ENCODE peak calls at places on chromosomes 13 and 19, in five cellular contexts. One of them, this sample, is unnamed.

GRCh38 chr13:44685641-44686040 is 109.5 kb upstream of the TSC22D1 start:
- DNase-seq in T-helper 2 cell: no peak
- DNase-seq in OCI-M1: no peak
- DNase-seq in hypothalamus: no peak
- DNase-seq in DMS 273 treated with DMSO at 0.1 percent for 48 hours: no peak
- DNase-seq in this sample: no peak

GRCh38 chr19:32819415-32820400 is 49.9 kb downstream of the SLC7A9 start:
- DNase-seq in T-helper 2 cell: no peak
- DNase-seq in OCI-M1: no peak
- DNase-seq in hypothalamus: no peak
- DNase-seq in DMS 273 treated with DMSO at 0.1 percent for 48 hours: no peak
- DNase-seq in this sample: no peak

GRCh38 chr19:45931055-45931454 is 16.5 kb upstream of the NANOS2 start:
- DNase-seq in hypothalamus: no peak
- DNase-seq in DMS 273 treated with DMSO at 0.1 percent for 48 hours: no peak
- DNase-seq in T-helper 2 cell: no peak
- DNase-seq in OCI-M1: no peak
- DNase-seq in this sample: no peak

GRCh38 chr19:1956868-1957492 is 16.0 kb downstream of the CSNK1G2 start:
- DNase-seq in OCI-M1: no peak
- DNase-seq in T-helper 2 cell: no peak
- DNase-seq in DMS 273 treated with DMSO at 0.1 percent for 48 hours: no peak
- DNase-seq in hypothalamus: peak; percentile 28
- DNase-seq in this sample: no peak

GRCh38 chr19:33168528-33168927 is 25.6 kb upstream of the LRP3 start:
- DNase-seq in OCI-M1: no peak
- DNase-seq in DMS 273 treated with DMSO at 0.1 percent for 48 hours: no peak
- DNase-seq in hypothalamus: no peak
- DNase-seq in T-helper 2 cell: no peak
- DNase-seq in this sample: no peak

GRCh38 chr13:32248789-32249188 is 66.4 kb downstream of the ZAR1L start:
- DNase-seq in hypothalamus: no peak
- DNase-seq in T-helper 2 cell: no peak
- DNase-seq in OCI-M1: no peak
- DNase-seq in DMS 273 treated with DMSO at 0.1 percent for 48 hours: no peak
- DNase-seq in this sample: no peak

GRCh38 chr19:5665781-5666513 is 14.4 kb downstream of the MICOS13 start:
- DNase-seq in T-helper 2 cell: no peak
- DNase-seq in hypothalamus: no peak
- DNase-seq in DMS 273 treated with DMSO at 0.1 percent for 48 hours: no peak
- DNase-seq in OCI-M1: no peak
- DNase-seq in this sample: no peak

GRCh38 chr13:46496086-46496485 is 56.9 kb upstream of the LRCH1 start:
- DNase-seq in DMS 273 treated with DMSO at 0.1 percent for 48 hours: no peak
- DNase-seq in OCI-M1: no peak
- DNase-seq in hypothalamus: no peak
- DNase-seq in T-helper 2 cell: no peak
- DNase-seq in this sample: no peak

GRCh38 chr19:47241919-47242644 is 11.1 kb upstream of the BBC3 start:
- DNase-seq in T-helper 2 cell: no peak
- DNase-seq in hypothalamus: no peak
- DNase-seq in OCI-M1: no peak
- DNase-seq in DMS 273 treated with DMSO at 0.1 percent for 48 hours: no peak
- DNase-seq in this sample: no peak

GRCh38 chr13:26718146-26718545 is 42.4 kb downstream of the GPR12 start:
- DNase-seq in OCI-M1: no peak
- DNase-seq in DMS 273 treated with DMSO at 0.1 percent for 48 hours: no peak
- DNase-seq in hypothalamus: no peak
- DNase-seq in T-helper 2 cell: no peak
- DNase-seq in this sample: no peak

GRCh38 chr13:23985846-23986245 is 88.5 kb upstream of the C1QTNF9B start:
- DNase-seq in OCI-M1: no peak
- DNase-seq in hypothalamus: no peak
- DNase-seq in DMS 273 treated with DMSO at 0.1 percent for 48 hours: peak; percentile 69
- DNase-seq in T-helper 2 cell: no peak
- DNase-seq in this sample: no peak

GRCh38 chr19:46976845-46977320 is 42.8 kb upstream of the NPAS1 start:
- DNase-seq in DMS 273 treated with DMSO at 0.1 percent for 48 hours: no peak
- DNase-seq in T-helper 2 cell: no peak
- DNase-seq in OCI-M1: peak; percentile 70
- DNase-seq in hypothalamus: no peak
- DNase-seq in this sample: no peak

GRCh38 chr19:44708940-44709339 is 10.0 kb downstream of the CEACAM16 start:
- DNase-seq in OCI-M1: no peak
- DNase-seq in hypothalamus: no peak
- DNase-seq in DMS 273 treated with DMSO at 0.1 percent for 48 hours: no peak
- DNase-seq in T-helper 2 cell: no peak
- DNase-seq in this sample: no peak

GRCh38 chr19:6765738-6766356 is 1.4 kb downstream of the SH2D3A start:
- DNase-seq in DMS 273 treated with DMSO at 0.1 percent for 48 hours: no peak
- DNase-seq in T-helper 2 cell: no peak
- DNase-seq in OCI-M1: no peak
- DNase-seq in hypothalamus: no peak
- DNase-seq in this sample: no peak

GRCh38 chr19:18232540-18233223 is 6.4 kb upstream of the PDE4C start:
- DNase-seq in T-helper 2 cell: no peak
- DNase-seq in OCI-M1: no peak
- DNase-seq in hypothalamus: no peak
- DNase-seq in DMS 273 treated with DMSO at 0.1 percent for 48 hours: no peak
- DNase-seq in this sample: no peak

GRCh38 chr19:45168767-45169351 is 8.1 kb upstream of the NKPD1 start:
- DNase-seq in OCI-M1: peak; percentile 49
- DNase-seq in T-helper 2 cell: no peak
- DNase-seq in DMS 273 treated with DMSO at 0.1 percent for 48 hours: no peak
- DNase-seq in hypothalamus: no peak
- DNase-seq in this sample: no peak

GRCh38 chr13:98129059-98129741 is 13.7 kb upstream of the FARP1 start:
- DNase-seq in OCI-M1: no peak
- DNase-seq in T-helper 2 cell: no peak
- DNase-seq in hypothalamus: no peak
- DNase-seq in DMS 273 treated with DMSO at 0.1 percent for 48 hours: no peak
- DNase-seq in this sample: no peak

GRCh38 chr13:42110410-42111155 is 62.1 kb downstream of the DGKH start:
- DNase-seq in T-helper 2 cell: no peak
- DNase-seq in DMS 273 treated with DMSO at 0.1 percent for 48 hours: peak; percentile 21
- DNase-seq in OCI-M1: peak; percentile 85
- DNase-seq in hypothalamus: no peak
- DNase-seq in this sample: no peak

GRCh38 chr13:76852991-76853390 is 33.2 kb downstream of the KCTD12 start:
- DNase-seq in OCI-M1: no peak
- DNase-seq in DMS 273 treated with DMSO at 0.1 percent for 48 hours: no peak
- DNase-seq in hypothalamus: no peak
- DNase-seq in T-helper 2 cell: no peak
- DNase-seq in this sample: no peak

GRCh38 chr13:46094478-46094877 is 10.4 kb downstream of the CPB2 start:
- DNase-seq in OCI-M1: no peak
- DNase-seq in hypothalamus: no peak
- DNase-seq in DMS 273 treated with DMSO at 0.1 percent for 48 hours: no peak
- DNase-seq in T-helper 2 cell: no peak
- DNase-seq in this sample: no peak

GRCh38 chr13:99009987-99010551 is 32.2 kb upstream of the DOCK9 start:
- DNase-seq in OCI-M1: no peak
- DNase-seq in hypothalamus: no peak
- DNase-seq in T-helper 2 cell: no peak
- DNase-seq in DMS 273 treated with DMSO at 0.1 percent for 48 hours: no peak
- DNase-seq in this sample: no peak

GRCh38 chr13:33642374-33643065 is 175.4 kb upstream of the RFC3 start:
- DNase-seq in DMS 273 treated with DMSO at 0.1 percent for 48 hours: no peak
- DNase-seq in T-helper 2 cell: no peak
- DNase-seq in hypothalamus: no peak
- DNase-seq in OCI-M1: no peak
- DNase-seq in this sample: no peak

GRCh38 chr13:75417647-75418046 is 64.3 kb downstream of the TBC1D4 start:
- DNase-seq in hypothalamus: no peak
- DNase-seq in OCI-M1: peak; percentile 41
- DNase-seq in T-helper 2 cell: no peak
- DNase-seq in DMS 273 treated with DMSO at 0.1 percent for 48 hours: no peak
- DNase-seq in this sample: no peak

This sample was measured in CD4-positive, alpha-beta T cell.